ENCODE peak calls at places on chromosomes 5 and 9, in nine cellular contexts. A, L, T, U, S, W, G, B and Q are unnamed samples.

GRCh38 chr5:54480296-54480695 is 24.8 kb downstream of the HSPB3 start:
- DNase-seq in W (no peak), B (no peak), A (no peak), U (no peak), S (no peak), T (peak), L (no peak), G (no peak), Q (no peak)

GRCh38 chr9:1050125-1050895 is at the start of gene DMRT2:
- DNase-seq in L (peak), G (peak), T (peak), W (peak), U (no peak), S (peak), B (peak), A (peak), Q (peak)

GRCh38 chr5:170503970-170504525 is at the start of gene KCNIP1:
- DNase-seq in W (peak), B (no peak), S (peak), G (peak), U (peak), T (no peak), A (no peak), L (no peak), Q (peak)

GRCh38 chr9:99112750-99113417 is 8.0 kb downstream of the TGFBR1 start:
- DNase-seq in T (no peak), W (peak), S (no peak), U (no peak), B (no peak), L (peak), A (no peak), G (no peak), Q (no peak)

GRCh38 chr5:130724658-130725057 is 440.4 kb downstream of the HINT1 start:
- DNase-seq in T (no peak), A (no peak), L (peak), U (no peak), S (no peak), W (no peak), G (no peak), B (no peak), Q (no peak)

GRCh38 chr9:87862536-87863268 is 20.0 kb upstream of the SPATA31E1 start:
- DNase-seq in B (no peak), U (no peak), W (peak), T (peak), A (no peak), G (no peak), L (no peak), S (no peak), Q (peak)

GRCh38 chr9:70561111-70561510 is 146.7 kb upstream of the KLF9 start:
- DNase-seq in A (no peak), S (no peak), B (no peak), L (no peak), W (no peak), T (no peak), U (no peak), G (no peak), Q (no peak)

GRCh38 chr9:129630967-129631672 is 5.2 kb downstream of the NTMT1 start:
- DNase-seq in T (peak), W (peak), G (no peak), L (no peak), A (no peak), U (no peak), S (no peak), B (no peak), Q (no peak)

GRCh38 chr5:172075655-172076054 is 69.2 kb upstream of the FBXW11 start:
- DNase-seq in G (no peak), T (no peak), S (no peak), L (no peak), B (no peak), A (no peak), U (no peak), W (no peak), Q (no peak)

GRCh38 chr5:65037845-65038815 is 269.4 kb downstream of the CWC27 start:
- DNase-seq in G (peak), W (peak), L (no peak), S (peak), A (no peak), T (no peak), U (peak), B (peak), Q (peak)

GRCh38 chr9:75087279-75087823 is 604 bp downstream of the NMRK1 start:
- DNase-seq in T (peak), A (no peak), S (no peak), L (peak), G (no peak), W (peak), B (peak), U (peak), Q (peak)

GRCh38 chr9:113511047-113511521 is 47.6 kb downstream of the RGS3 start:
- DNase-seq in T (no peak), L (no peak), A (no peak), G (no peak), U (no peak), W (no peak), B (no peak), S (no peak), Q (no peak)

GRCh38 chr5:156474251-156474650 is 147.3 kb downstream of the SGCD start:
- DNase-seq in G (no peak), A (no peak), U (peak), B (no peak), W (no peak), L (no peak), T (peak), S (no peak), Q (no peak)
- H3K9ac ChIP-seq in G (no peak), A (no peak), U (no peak), B (no peak), W (no peak), L (no peak), T (no peak), S (no peak), Q (no peak)

GRCh38 chr9:27276182-27277030 is 20.5 kb downstream of the EQTN start:
- DNase-seq in G (no peak), S (no peak), U (peak), W (peak), L (peak), A (no peak), T (peak), B (peak), Q (no peak)
- H3K9ac ChIP-seq in G (no peak), S (no peak), U (no peak), W (no peak), L (no peak), A (no peak), T (peak), B (no peak), Q (no peak)

GRCh38 chr5:157172408-157172807 is 6.3 kb upstream of the GARIN3 start:
- DNase-seq in A (no peak), B (no peak), G (no peak), L (peak), U (no peak), T (no peak), S (no peak), W (peak), Q (no peak)
- H3K9ac ChIP-seq in A (no peak), B (no peak), G (no peak), L (peak), U (no peak), T (no peak), S (no peak), W (no peak), Q (no peak)

GRCh38 chr5:143347698-143348344 is 55.7 kb downstream of the NR3C1 start:
- DNase-seq in U (no peak), B (peak), S (no peak), T (no peak), W (no peak), A (no peak), G (no peak), L (no peak), Q (no peak)
- H3K9ac ChIP-seq in U (no peak), B (no peak), S (no peak), T (no peak), W (no peak), A (no peak), G (no peak), L (no peak), Q (no peak)

DNA sequence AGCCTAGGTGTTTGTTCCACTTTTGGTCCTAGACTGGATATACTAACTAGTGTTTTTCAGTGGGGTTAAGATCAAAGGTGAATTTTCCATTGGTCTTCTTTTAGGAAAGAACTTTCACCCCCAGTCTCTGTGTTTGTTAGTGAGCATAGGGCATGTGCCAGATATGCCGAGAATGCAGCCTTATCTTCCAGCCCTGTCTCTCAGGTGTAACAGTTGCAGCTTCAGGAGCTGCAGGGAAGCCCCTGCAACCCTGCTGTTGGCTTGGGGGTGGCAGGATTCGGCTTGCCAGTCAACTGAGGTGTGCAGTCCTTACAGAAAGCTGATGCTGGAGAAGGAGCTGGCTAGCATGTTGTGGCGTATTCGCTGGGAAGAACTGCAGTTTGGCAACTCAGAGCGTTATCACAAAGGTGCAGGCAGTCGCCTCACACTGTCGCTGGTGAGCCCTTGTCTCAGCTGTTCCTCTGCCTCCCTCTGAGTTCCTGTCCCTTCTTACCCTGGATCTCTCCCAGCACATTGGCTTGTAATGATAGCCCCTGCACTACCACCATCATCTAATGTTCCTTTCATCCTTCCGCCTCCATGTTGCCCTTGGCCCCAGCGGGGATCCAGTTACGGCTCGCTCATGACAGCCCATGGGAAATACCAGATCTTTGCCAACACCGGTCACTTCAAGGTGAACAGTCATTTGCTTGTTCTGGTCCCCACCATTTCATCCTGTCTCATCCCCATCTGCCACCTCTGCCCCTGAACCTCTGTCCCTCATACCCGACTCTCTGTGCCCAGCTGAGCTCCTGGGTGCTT is 10.1 kb downstream of the NPR2 start:
- DNase-seq in A (no peak), B (peak), L (no peak), G (no peak), T (no peak), W (peak), S (no peak), U (no peak), Q (no peak)
- H3K9ac ChIP-seq in A (no peak), B (peak), L (no peak), G (no peak), T (no peak), W (no peak), S (no peak), U (no peak), Q (no peak)

DNA sequence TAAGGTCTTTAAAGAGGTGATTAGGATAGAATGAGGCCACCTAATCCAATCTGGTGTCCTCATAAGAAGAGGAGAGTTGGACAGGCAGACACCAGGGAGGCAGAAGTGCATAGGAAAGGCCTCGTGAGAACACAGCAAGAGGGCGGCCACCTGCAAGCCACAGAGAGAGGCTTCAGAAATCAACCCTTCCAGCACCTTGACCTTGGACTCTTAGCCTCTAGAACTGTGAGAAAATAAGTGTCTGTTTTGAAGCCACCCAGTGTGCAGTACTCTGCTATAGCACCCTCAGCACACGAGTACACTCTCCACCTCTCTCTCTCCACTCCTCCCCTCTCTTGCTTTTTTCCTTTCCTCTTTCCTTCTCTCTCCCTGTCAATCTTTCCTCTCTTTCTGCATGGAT is 26.8 kb downstream of the NIPAL4 start:
- DNase-seq in A (no peak), S (no peak), B (no peak), U (no peak), W (no peak), T (no peak), L (no peak), G (no peak), Q (no peak)
- H3K9ac ChIP-seq in A (no peak), S (no peak), B (no peak), U (no peak), W (no peak), T (no peak), L (no peak), G (no peak), Q (no peak)

DNA sequence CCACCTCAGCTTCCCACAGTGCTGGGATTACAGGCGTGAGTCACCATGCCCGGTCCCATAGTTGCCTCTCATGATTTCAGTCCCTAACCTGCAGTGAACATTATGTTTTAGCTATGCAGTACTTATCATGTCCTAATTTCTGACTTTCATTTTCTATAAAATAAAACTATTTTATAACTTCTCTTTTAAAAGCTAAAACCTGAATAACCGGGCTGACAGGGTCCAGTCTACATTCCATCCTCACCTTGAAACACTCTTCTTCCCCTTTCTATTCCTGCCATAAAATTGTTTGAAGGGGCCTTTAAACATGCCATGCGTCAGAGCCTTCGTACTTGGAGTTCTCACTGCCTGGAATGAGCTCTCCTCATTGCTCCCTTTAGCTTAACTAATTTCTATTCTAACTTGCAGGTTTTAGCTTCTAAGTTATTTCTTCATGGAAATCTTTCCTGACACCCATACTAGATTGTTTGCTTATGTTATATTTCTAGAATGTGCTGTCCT is 143.0 kb upstream of the PRLR start:
- DNase-seq in U (no peak), A (no peak), L (no peak), T (no peak), W (no peak), S (no peak), G (no peak), B (no peak), Q (no peak)
- H3K9ac ChIP-seq in U (no peak), A (no peak), L (no peak), T (no peak), W (no peak), S (no peak), G (no peak), B (no peak), Q (no peak)

GRCh38 chr9:89234636-89235035 is 56.0 kb upstream of the SHC3 start:
- DNase-seq in A (no peak), T (peak), W (no peak), S (peak), L (peak), B (no peak), G (peak), U (peak), Q (peak)
- H3K9ac ChIP-seq in A (no peak), T (no peak), W (no peak), S (no peak), L (no peak), B (no peak), G (no peak), U (no peak), Q (no peak)